ENCODE peak calls at places on chromosome 1, in eight cellular contexts. D is SK-N-SH, V is esophagus squamous epithelium, M is body of pancreas, P is heart left ventricle, O is GM23338, Z is uterus, K is PC-9. I is an unnamed sample.

GRCh38 chr1:67144696-67145095 is 9.9 kb upstream of the C1orf141 start:
- DNase-seq in M (no peak), D (peak; percentile 28), V (no peak), O (no peak), P (no peak), Z (no peak), K (no peak), I (no peak)

GRCh38 chr1:212828395-212828794 is 19.1 kb downstream of the SPATA45 start:
- DNase-seq in Z (no peak), V (no peak), D (no peak), P (no peak), K (no peak), O (no peak), M (no peak), I (no peak)

GRCh38 chr1:151134396-151134795 is 12.0 kb downstream of the SEMA6C start:
- DNase-seq in O (no peak), M (peak; percentile 39), D (no peak), Z (no peak), P (no peak), V (no peak), K (no peak), I (no peak)

GRCh38 chr1:48776400-48777218 is at the start of gene BEND5:
- DNase-seq in K (no peak), V (no peak), D (peak; percentile 94), P (peak; percentile 60), Z (peak; percentile 57), O (peak; percentile 87), M (peak; percentile 62), I (peak; percentile 53)

GRCh38 chr1:17377325-17377953 is 5.4 kb downstream of the PADI6 start:
- DNase-seq in O (peak; percentile 78), M (no peak), P (no peak), Z (no peak), D (no peak), K (peak; percentile 80), V (no peak), I (no peak)

GRCh38 chr1:151945725-151946365 is 36.5 kb upstream of the THEM4 start:
- DNase-seq in P (peak; percentile 92), D (peak; percentile 40), O (peak; percentile 93), V (peak; percentile 71), K (peak; percentile 97), Z (peak; percentile 79), M (peak; percentile 64), I (peak; percentile 91)

GRCh38 chr1:7885513-7886298 is 32.8 kb upstream of the UTS2 start:
- DNase-seq in M (peak; percentile 93), V (no peak), D (no peak), Z (no peak), K (no peak), P (no peak), O (peak; percentile 98), I (peak; percentile 89)

GRCh38 chr1:204370176-204370575 is 10.4 kb upstream of the PLEKHA6 start:
- DNase-seq in D (no peak), O (no peak), Z (no peak), K (no peak), M (no peak), P (no peak), V (no peak), I (no peak)

GRCh38 chr1:220222939-220223338 is 49.3 kb downstream of the RAB3GAP2 start:
- DNase-seq in P (no peak), O (no peak), M (no peak), V (no peak), Z (no peak), D (no peak), K (no peak), I (no peak)

GRCh38 chr1:163068716-163069115 is 445 bp upstream of the RGS4 start:
- DNase-seq in P (no peak), V (no peak), Z (peak; percentile 16), M (no peak), K (no peak), D (peak; percentile 9), O (no peak), I (no peak)

GRCh38 chr1:168340796-168341510 is 60.3 kb downstream of the TBX19 start:
- DNase-seq in V (no peak), P (no peak), Z (no peak), D (no peak), O (no peak), M (no peak), K (no peak), I (no peak)

GRCh38 chr1:91511386-91511785 is 10.7 kb downstream of the CDC7 start:
- DNase-seq in O (peak; percentile 51), D (no peak), K (peak; percentile 50), Z (no peak), M (no peak), P (no peak), V (no peak), I (no peak)

GRCh38 chr1:161843156-161843555 is 77.0 kb downstream of the ATF6 start:
- DNase-seq in M (no peak), Z (no peak), K (no peak), P (no peak), V (no peak), O (no peak), D (no peak), I (no peak)

GRCh38 chr1:182244451-182244850 is 147.1 kb downstream of the GLUL start:
- DNase-seq in P (no peak), Z (no peak), O (no peak), V (no peak), M (no peak), D (no peak), K (peak; percentile 79), I (no peak)

GRCh38 chr1:159146996-159147395 is 24.4 kb upstream of the CADM3 start:
- DNase-seq in Z (no peak), O (no peak), D (no peak), K (no peak), P (no peak), V (no peak), M (no peak), I (no peak)

GRCh38 chr1:215566556-215567490 is at the start of gene KCTD3:
- DNase-seq in M (peak; percentile 84), Z (peak; percentile 79), K (peak; percentile 57), P (peak; percentile 89), D (peak; percentile 87), V (no peak), O (peak; percentile 80), I (peak; percentile 74)

GRCh38 chr1:223714849-223715709 is 2.7 kb downstream of the CAPN2 start:
- DNase-seq in O (peak; percentile 62), P (no peak), Z (no peak), V (no peak), D (no peak), M (no peak), K (peak; percentile 97), I (no peak)

GRCh38 chr1:80646053-80646452 is 1154.7 kb upstream of the ADGRL2 start:
- DNase-seq in Z (no peak), O (no peak), V (no peak), K (no peak), M (no peak), D (no peak), P (no peak), I (no peak)

GRCh38 chr1:16145030-16145987 is 10.6 kb downstream of the EPHA2 start:
- DNase-seq in O (peak; percentile 68), Z (peak; percentile 79), M (peak; percentile 95), V (no peak), D (no peak), P (peak; percentile 92), K (peak; percentile 91), I (peak; percentile 90)

GRCh38 chr1:36981771-36982622 is 52.3 kb downstream of the GRIK3 start:
- DNase-seq in M (no peak), D (peak; percentile 28), P (no peak), K (no peak), Z (no peak), O (no peak), V (no peak), I (no peak)
- TF ChIP-seq CTCF in M (no peak), D (no peak), P (no peak), K (no peak), Z (no peak), O (no peak), V (no peak), I (no peak)

DNA sequence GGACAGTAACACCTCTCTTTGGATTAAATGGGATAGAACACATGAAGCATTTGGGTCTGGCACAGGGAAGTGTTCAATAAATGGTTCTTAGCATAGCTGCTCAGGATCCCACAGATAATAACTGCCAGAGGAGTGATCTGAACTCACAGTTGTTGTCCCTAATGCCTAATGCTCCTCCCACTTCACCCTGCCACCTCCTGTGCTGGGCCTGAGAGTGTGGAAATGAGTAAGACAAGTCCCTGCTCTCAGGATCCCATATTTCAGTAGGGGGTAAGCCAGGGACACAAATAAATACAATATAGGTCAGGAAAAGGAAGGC is 19.9 kb upstream of the FOXO6 start:
- DNase-seq in P (no peak), D (no peak), O (no peak), V (no peak), K (peak; percentile 35), M (no peak), Z (no peak), I (no peak)
- H3K4me1 ChIP-seq in P (peaks cover 7% of the 10 kb centered on the region), D (no peaks in the 10 kb centered on the region), O (no peaks in the 10 kb centered on the region), V (peaks cover 5% of the 10 kb centered on the region), K (peaks cover 41% of the 10 kb centered on the region), M (peaks cover 13% of the 10 kb centered on the region), Z (no peaks in the 10 kb centered on the region), I (no peaks in the 10 kb centered on the region)

GRCh38 chr1:32127780-32128179 is 19.9 kb downstream of the KPNA6 start:
- DNase-seq in Z (no peak), V (no peak), D (no peak), O (peak; percentile 33), M (no peak), P (no peak), K (no peak), I (no peak)
- TF ChIP-seq CTCF in Z (no peak), V (no peak), D (peak; percentile 9), O (no peak), M (no peak), P (no peak), K (no peak), I (no peak)

GRCh38 chr1:53143527-53143926 is 1.1 kb upstream of the SLC1A7 start:
- DNase-seq in M (no peak), O (no peak), Z (no peak), K (no peak), P (no peak), V (no peak), D (peak; percentile 77), I (no peak)

GRCh38 chr1:53140451-53140850 is 2.0 kb downstream of the SLC1A7 start:
- DNase-seq in Z (no peak), D (no peak), M (no peak), K (no peak), P (no peak), V (no peak), O (no peak), I (no peak)

GRCh38 chr1:53142226-53142853 is at the start of gene SLC1A7:
- DNase-seq in K (no peak), Z (no peak), M (no peak), D (no peak), P (no peak), O (no peak), V (no peak), I (no peak)

GRCh38 chr1:53139911-53140310 is 2.5 kb downstream of the SLC1A7 start:
- DNase-seq in M (no peak), K (peak; percentile 43), O (no peak), Z (no peak), V (no peak), P (no peak), D (no peak), I (no peak)

DNA sequence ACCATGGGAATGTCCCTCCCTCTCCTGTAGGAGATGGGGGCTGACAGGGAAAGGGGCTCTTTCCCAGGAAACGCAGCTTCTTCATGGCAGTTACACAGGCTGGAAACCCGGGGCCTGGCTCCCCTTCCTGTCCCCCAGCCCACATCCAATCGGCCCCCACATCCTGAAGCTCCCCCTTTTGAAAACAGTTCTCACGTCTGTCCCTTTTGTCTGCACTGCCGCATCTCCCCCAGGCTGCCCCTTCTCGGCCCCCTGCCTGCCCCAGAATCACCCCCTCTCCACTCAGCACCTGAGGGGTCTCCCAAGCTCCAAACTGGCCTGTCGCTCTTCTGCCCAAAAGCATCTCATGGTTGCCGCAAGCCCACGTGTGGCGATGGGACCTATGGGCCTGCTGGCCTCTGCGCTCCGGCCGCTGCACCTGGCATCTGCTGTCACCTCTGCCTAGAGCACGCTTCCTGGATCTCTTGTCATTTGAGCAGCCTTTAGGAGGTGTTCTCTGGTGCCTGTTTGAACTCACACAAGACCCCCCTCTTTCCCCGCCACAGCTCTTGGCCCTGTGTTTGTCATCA is 867 bp downstream of the SLC1A7 start:
- DNase-seq in D (no peak), M (no peak), K (no peak), P (no peak), V (no peak), O (no peak), Z (no peak), I (no peak)
- H3K4me1 ChIP-seq in D (peaks cover 10% of the 10 kb centered on the region), M (peaks cover 19% of the 10 kb centered on the region), K (peaks cover 24% of the 10 kb centered on the region), P (peaks cover 28% of the 10 kb centered on the region), V (peaks cover 15% of the 10 kb centered on the region), O (no peaks in the 10 kb centered on the region), Z (no peaks in the 10 kb centered on the region), I (no peaks in the 10 kb centered on the region)

I was measured in lung.